ENCODE peak calls at places on chromosomes 6 and 20, in ten cellular contexts. W, G, L, E, X, C, R, J, K and T are unnamed samples.

GRCh38 chr20:62739581-62740285 is 31.1 kb downstream of the NTSR1 start:
- DNase-seq in W (no peak), G (no peak), L (peak; percentile 34), E (no peak), X (no peak), C (no peak), R (no peak), J (peak; percentile 18), K (peak; percentile 58), T (peak; percentile 19)

GRCh38 chr20:48826883-48827771 is 672 bp downstream of the PREX1 start:
- DNase-seq in W (no peak), G (peak; percentile 69), L (peak; percentile 54), E (peak; percentile 19), X (no peak), C (no peak), R (no peak), J (peak; percentile 51), K (no peak), T (no peak)

GRCh38 chr20:51609251-51609650 is 66.7 kb upstream of the NFATC2 start:
- DNase-seq in W (no peak), G (no peak), L (no peak), E (no peak), X (no peak), C (no peak), R (no peak), J (no peak), K (no peak), T (no peak)

GRCh38 chr6:52534966-52535390 is 41.9 kb downstream of the TRAM2 start:
- DNase-seq in W (no peak), G (no peak), L (no peak), E (no peak), X (no peak), C (no peak), R (no peak), J (no peak), K (no peak), T (no peak)

GRCh38 chr20:23446505-23446904 is 6.2 kb downstream of the CST11 start:
- DNase-seq in W (peak; percentile 47), G (peak; percentile 87), L (peak; percentile 75), E (no peak), X (peak; percentile 20), C (peak; percentile 88), R (peak; percentile 49), J (peak; percentile 65), K (no peak), T (no peak)

GRCh38 chr6:91240878-91241603 is 654.2 kb upstream of the MAP3K7 start:
- DNase-seq in W (no peak), G (no peak), L (no peak), E (no peak), X (no peak), C (no peak), R (no peak), J (no peak), K (no peak), T (no peak)

GRCh38 chr6:31822038-31822821 is 5.3 kb upstream of the HSPA1B start:
- DNase-seq in W (peak; percentile 93), G (peak; percentile 89), L (peak; percentile 91), E (no peak), X (no peak), C (peak; percentile 95), R (peak; percentile 88), J (peak; percentile 91), K (peak; percentile 80), T (peak; percentile 51)

GRCh38 chr6:132304891-132305305 is 96.4 kb downstream of the MOXD1 start:
- DNase-seq in W (no peak), G (no peak), L (no peak), E (no peak), X (no peak), C (no peak), R (no peak), J (peak; percentile 33), K (no peak), T (no peak)

GRCh38 chr6:917939-918338 is 225.0 kb upstream of the EXOC2 start:
- DNase-seq in W (no peak), G (no peak), L (no peak), E (no peak), X (no peak), C (no peak), R (no peak), J (no peak), K (no peak), T (no peak)

GRCh38 chr20:33437141-33437911 is 6.2 kb downstream of the SNTA1 start:
- DNase-seq in W (peak; percentile 50), G (no peak), L (peak; percentile 68), E (no peak), X (no peak), C (no peak), R (peak; percentile 57), J (peak; percentile 62), K (peak; percentile 40), T (no peak)

GRCh38 chr6:126102358-126102757 is 116.0 kb downstream of the TRMT11 start:
- DNase-seq in W (no peak), G (no peak), L (no peak), E (no peak), X (no peak), C (no peak), R (no peak), J (no peak), K (no peak), T (no peak)

GRCh38 chr6:4545929-4546328 is 230.3 kb upstream of the CDYL start:
- DNase-seq in W (no peak), G (no peak), L (no peak), E (no peak), X (no peak), C (peak; percentile 11), R (no peak), J (no peak), K (no peak), T (no peak)

GRCh38 chr6:42766163-42766670 is 15.6 kb upstream of the BICRAL start:
- DNase-seq in W (peak; percentile 64), G (no peak), L (peak; percentile 94), E (no peak), X (peak; percentile 43), C (no peak), R (no peak), J (peak; percentile 80), K (peak; percentile 44), T (no peak)

GRCh38 chr6:128932061-128932460 is 49.1 kb downstream of the LAMA2 start:
- DNase-seq in W (peak; percentile 40), G (no peak), L (peak; percentile 86), E (no peak), X (peak; percentile 14), C (no peak), R (no peak), J (peak; percentile 26), K (peak; percentile 49), T (no peak)

GRCh38 chr6:79810878-79811277 is 136.5 kb downstream of the ELOVL4 start:
- DNase-seq in W (no peak), G (no peak), L (no peak), E (no peak), X (no peak), C (no peak), R (no peak), J (no peak), K (no peak), T (no peak)

GRCh38 chr20:40563296-40563950 is 125.6 kb downstream of the MAFB start:
- DNase-seq in W (peak; percentile 64), G (no peak), L (peak; percentile 87), E (no peak), X (no peak), C (no peak), R (no peak), J (peak; percentile 59), K (peak; percentile 27), T (no peak)

GRCh38 chr6:29992792-29993191 is 50.5 kb downstream of the HLA-A start:
- DNase-seq in W (peak; percentile 12), G (no peak), L (peak; percentile 74), E (no peak), X (no peak), C (no peak), R (no peak), J (peak; percentile 74), K (peak; percentile 78), T (no peak)

GRCh38 chr6:39731565-39731964 is 6.4 kb upstream of the KIF6 start:
- DNase-seq in W (no peak), G (no peak), L (no peak), E (no peak), X (no peak), C (no peak), R (no peak), J (no peak), K (no peak), T (no peak)

GRCh38 chr20:38473353-38473795 is 731 bp downstream of the RALGAPB start:
- DNase-seq in W (peak; percentile 31), G (no peak), L (peak; percentile 66), E (no peak), X (no peak), C (peak; percentile 35), R (no peak), J (peak; percentile 41), K (peak; percentile 42), T (no peak)

GRCh38 chr6:157374889-157375443 is 6.0 kb upstream of the ZDHHC14 start:
- DNase-seq in W (no peak), G (no peak), L (no peak), E (no peak), X (no peak), C (peak; percentile 94), R (no peak), J (peak; percentile 38), K (no peak), T (no peak)

GRCh38 chr20:51560042-51560441 is 17.5 kb upstream of the NFATC2 start:
- DNase-seq in W (no peak), G (no peak), L (no peak), E (no peak), X (no peak), C (no peak), R (no peak), J (no peak), K (no peak), T (no peak)

GRCh38 chr6:44386929-44387345 is 569 bp upstream of the CDC5L start:
- DNase-seq in W (no peak), G (no peak), L (peak; percentile 40), E (no peak), X (no peak), C (no peak), R (peak; percentile 23), J (peak; percentile 76), K (no peak), T (no peak)

GRCh38 chr6:104644848-104645247 is 214.9 kb downstream of the HACE1 start:
- DNase-seq in W (no peak), G (no peak), L (no peak), E (no peak), X (no peak), C (no peak), R (no peak), J (no peak), K (no peak), T (no peak)

GRCh38 chr6:146950351-146950835 is 253.8 kb upstream of the STXBP5 start:
- DNase-seq in W (peak; percentile 16), G (no peak), L (peak; percentile 28), E (no peak), X (no peak), C (no peak), R (no peak), J (peak; percentile 33), K (no peak), T (no peak)

GRCh38 chr6:91437295-91437694 is 850.4 kb upstream of the MAP3K7 start:
- DNase-seq in W (no peak), G (no peak), L (no peak), E (no peak), X (no peak), C (no peak), R (no peak), J (no peak), K (no peak), T (no peak)

GRCh38 chr20:25389858-25390537 is 637 bp downstream of the ABHD12 start:
- DNase-seq in W (no peak), G (peak; percentile 79), L (peak; percentile 48), E (no peak), X (no peak), C (no peak), R (no peak), J (no peak), K (peak; percentile 14), T (peak; percentile 8)

GRCh38 chr6:31693535-31693934 is 9.6 kb downstream of the ABHD16A start:
- DNase-seq in W (no peak), G (no peak), L (no peak), E (no peak), X (no peak), C (no peak), R (no peak), J (no peak), K (no peak), T (no peak)

GRCh38 chr20:41213150-41213820 is 75.9 kb downstream of the PLCG1 start:
- DNase-seq in W (peak; percentile 49), G (no peak), L (peak; percentile 61), E (no peak), X (no peak), C (peak; percentile 59), R (no peak), J (no peak), K (peak; percentile 48), T (no peak)